ENCODE peak calls at places on chromosome 16, in ten cellular contexts. O is HT1080; P is thoracic aorta; X is C1 segment of cervical spinal cord; M is HFFc6; Q is Kasumi-1; A is choroid plexus epithelial cell; V is activated CD8-positive, alpha-beta T cell treated with anti-CD3 and anti-CD28 coated beads for 36 hours; Z is astrocyte; G is NCI-H748 treated with DMSO at 0.1 percent for 48 hours. H is an unnamed sample.

GRCh38 chr16:87119748-87120147 is 197.4 kb downstream of the C16orf95 start:
- DNase-seq in Z (no peak), G (no peak), A (no peak), P (no peak), Q (no peak), M (no peak), V (no peak), O (no peak), X (no peak), H (no peak)

GRCh38 chr16:4306439-4307214 is 9.2 kb upstream of the GLIS2 start:
- DNase-seq in M (no peak), X (no peak), Z (no peak), G (no peak), P (no peak), A (no peak), O (no peak), Q (no peak), V (peak), H (no peak)

GRCh38 chr16:2753523-2754020 is 1.1 kb downstream of the SRRM2 start:
- DNase-seq in P (no peak), M (no peak), V (no peak), A (peak), Z (no peak), X (no peak), O (no peak), Q (no peak), G (no peak), H (no peak)

GRCh38 chr16:49632111-49632797 is 223.7 kb downstream of the ZNF423 start:
- DNase-seq in O (no peak), Z (no peak), X (no peak), Q (no peak), G (no peak), V (no peak), A (no peak), P (no peak), M (no peak), H (no peak)

GRCh38 chr16:19348578-19349315 is 63.2 kb downstream of the CLEC19A start:
- DNase-seq in P (no peak), G (no peak), O (no peak), A (no peak), Q (no peak), X (no peak), Z (peak), M (no peak), V (no peak), H (no peak)

GRCh38 chr16:80931985-80932720 is 74.5 kb downstream of the CMC2 start:
- DNase-seq in G (no peak), Q (peak), P (no peak), A (peak), X (no peak), V (peak), Z (peak), M (peak), O (peak), H (peak)

GRCh38 chr16:23080747-23081146 is 68.5 kb downstream of the USP31 start:
- DNase-seq in Z (no peak), O (no peak), P (no peak), G (no peak), M (no peak), V (no peak), X (no peak), A (no peak), Q (no peak), H (no peak)

GRCh38 chr16:57616241-57616640 is 12.2 kb upstream of the ADGRG1 start:
- DNase-seq in O (no peak), Z (no peak), Q (no peak), V (no peak), G (no peak), X (no peak), P (no peak), A (no peak), M (no peak), H (no peak)

GRCh38 chr16:19291459-19291858 is 5.9 kb downstream of the CLEC19A start:
- DNase-seq in P (no peak), A (no peak), G (no peak), M (no peak), Z (peak), X (no peak), O (peak), V (peak), Q (no peak), H (no peak)

GRCh38 chr16:23296994-23297393 is 5.1 kb upstream of the SCNN1B start:
- DNase-seq in O (peak), Z (no peak), V (peak), P (no peak), Q (no peak), G (no peak), A (no peak), X (no peak), M (no peak), H (no peak)

GRCh38 chr16:24246911-24247607 is 9.1 kb upstream of the CACNG3 start:
- DNase-seq in M (no peak), V (no peak), Q (no peak), O (no peak), G (no peak), P (no peak), A (no peak), X (no peak), Z (no peak), H (no peak)

GRCh38 chr16:72915331-72915730 is 132.6 kb downstream of the ZFHX3 start:
- DNase-seq in Q (no peak), Z (no peak), O (no peak), A (no peak), V (no peak), X (no peak), P (no peak), G (no peak), M (no peak), H (no peak)

GRCh38 chr16:89431158-89431584 is 59.2 kb downstream of the ANKRD11 start:
- DNase-seq in G (no peak), V (no peak), Q (no peak), X (no peak), Z (peak), O (no peak), P (no peak), A (no peak), M (peak), H (no peak)

GRCh38 chr16:59593256-59593655 is 859.1 kb upstream of the GOT2 start:
- DNase-seq in Q (no peak), O (peak), P (no peak), M (peak), G (no peak), V (no peak), Z (peak), X (no peak), A (peak), H (no peak)

H was measured in gastrocnemius medialis.